ENCODE peak calls at places on chromosome 3, in six cellular contexts. One of them, this sample, is unnamed.

GRCh38 chr3:108403921-108404320 is 106.5 kb downstream of the MYH15 start:
- DNase-seq in heart left ventricle: no peak
- DNase-seq in HepG2: no peak
- DNase-seq in A673: no peak
- DNase-seq in K562: no peak
- DNase-seq in Peyer's patch: no peak
- DNase-seq in this sample: no peak

GRCh38 chr3:130517541-130517940 is 564 bp downstream of the COL6A6 start:
- DNase-seq in heart left ventricle: no peak
- DNase-seq in HepG2: no peak
- DNase-seq in A673: no peak
- DNase-seq in K562: no peak
- DNase-seq in Peyer's patch: no peak
- DNase-seq in this sample: no peak

GRCh38 chr3:85726241-85726640 is 767.5 kb downstream of the CADM2 start:
- DNase-seq in heart left ventricle: no peak
- DNase-seq in HepG2: peak
- DNase-seq in A673: no peak
- DNase-seq in K562: no peak
- DNase-seq in Peyer's patch: no peak
- DNase-seq in this sample: no peak

GRCh38 chr3:182490601-182491485 is 302.5 kb upstream of the ATP11B start:
- DNase-seq in heart left ventricle: no peak
- DNase-seq in HepG2: peak
- DNase-seq in A673: peak
- DNase-seq in K562: peak
- DNase-seq in Peyer's patch: no peak
- DNase-seq in this sample: no peak

GRCh38 chr3:140863481-140864084 is 78.1 kb upstream of the SLC25A36 start:
- DNase-seq in heart left ventricle: peak
- DNase-seq in HepG2: peak
- DNase-seq in A673: peak
- DNase-seq in K562: peak
- DNase-seq in Peyer's patch: no peak
- DNase-seq in this sample: peak

GRCh38 chr3:7000501-7000900 is 139.6 kb downstream of the GRM7 start:
- DNase-seq in heart left ventricle: no peak
- DNase-seq in HepG2: no peak
- DNase-seq in A673: no peak
- DNase-seq in K562: no peak
- DNase-seq in Peyer's patch: no peak
- DNase-seq in this sample: no peak

GRCh38 chr3:119085070-119085439 is 50.4 kb upstream of the IGSF11 start:
- DNase-seq in heart left ventricle: no peak
- DNase-seq in HepG2: no peak
- DNase-seq in A673: no peak
- DNase-seq in K562: no peak
- DNase-seq in Peyer's patch: no peak
- DNase-seq in this sample: no peak

GRCh38 chr3:23999012-23999641 is 54.0 kb downstream of the NR1D2 start:
- DNase-seq in heart left ventricle: peak
- DNase-seq in HepG2: peak
- DNase-seq in A673: peak
- DNase-seq in K562: peak
- DNase-seq in Peyer's patch: peak
- DNase-seq in this sample: peak

GRCh38 chr3:100915706-100916105 is 77.5 kb downstream of the ABI3BP start:
- DNase-seq in heart left ventricle: no peak
- DNase-seq in HepG2: no peak
- DNase-seq in A673: no peak
- DNase-seq in K562: no peak
- DNase-seq in Peyer's patch: no peak
- DNase-seq in this sample: no peak

GRCh38 chr3:44208086-44208485 is 33.6 kb upstream of the TOPAZ1 start:
- DNase-seq in heart left ventricle: no peak
- DNase-seq in HepG2: no peak
- DNase-seq in A673: peak
- DNase-seq in K562: no peak
- DNase-seq in Peyer's patch: no peak
- DNase-seq in this sample: no peak

GRCh38 chr3:158395421-158395820 is 175.6 kb upstream of the MLF1 start:
- DNase-seq in heart left ventricle: no peak
- DNase-seq in HepG2: no peak
- DNase-seq in A673: no peak
- DNase-seq in K562: no peak
- DNase-seq in Peyer's patch: no peak
- DNase-seq in this sample: no peak

GRCh38 chr3:48507256-48508061 is 3.5 kb upstream of the SHISA5 start:
- DNase-seq in heart left ventricle: peak
- DNase-seq in HepG2: peak
- DNase-seq in A673: peak
- DNase-seq in K562: peak
- DNase-seq in Peyer's patch: peak
- DNase-seq in this sample: peak

DNA sequence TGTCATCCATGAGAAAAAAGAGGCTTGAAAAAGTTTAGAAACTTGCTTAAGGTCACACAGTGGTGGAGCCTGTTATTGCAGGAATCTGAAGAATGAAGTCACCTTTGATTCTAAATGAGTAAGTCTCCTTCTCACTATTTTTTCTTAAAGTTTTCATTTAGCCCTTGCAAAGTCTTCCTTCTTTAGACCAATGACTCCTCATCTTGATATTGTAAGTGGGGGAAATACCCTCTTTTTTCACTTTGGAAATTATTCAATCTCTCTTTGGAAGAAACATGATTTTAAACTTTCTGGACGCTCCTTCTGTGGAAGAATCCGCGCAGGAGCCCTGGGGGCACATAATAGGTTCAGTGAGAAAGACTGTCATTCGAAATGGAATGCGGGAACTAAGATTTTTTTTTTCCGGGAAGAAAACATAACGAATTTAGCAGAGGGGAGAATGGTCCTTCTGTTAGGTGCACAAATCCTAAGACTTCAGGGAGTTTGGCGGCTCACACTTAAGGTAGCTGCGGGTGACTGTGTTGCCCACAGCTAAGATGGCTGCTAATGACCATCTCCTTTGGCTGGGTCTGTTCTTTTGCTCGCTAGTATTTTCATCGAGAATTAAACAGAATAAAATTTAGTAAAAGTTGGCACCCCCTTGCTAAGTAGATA is 614 bp upstream of the SLMAP start:
- DNase-seq in heart left ventricle: no peak
- DNase-seq in HepG2: peak
- DNase-seq in A673: peak
- DNase-seq in K562: peak
- DNase-seq in Peyer's patch: peak
- DNase-seq in this sample: peak
- TF ChIP-seq CTCF in heart left ventricle: no peak
- TF ChIP-seq CTCF in HepG2: no peak
- TF ChIP-seq CTCF in A673: no peak
- TF ChIP-seq CTCF in K562: peak
- TF ChIP-seq CTCF in Peyer's patch: no peak
- TF ChIP-seq CTCF in this sample: no peak

GRCh38 chr3:150411971-150412370 is 3.9 kb downstream of the TSC22D2 start:
- DNase-seq in heart left ventricle: no peak
- DNase-seq in HepG2: no peak
- DNase-seq in A673: no peak
- DNase-seq in K562: no peak
- DNase-seq in Peyer's patch: no peak
- DNase-seq in this sample: no peak

GRCh38 chr3:150414273-150414672 is 6.2 kb downstream of the TSC22D2 start:
- DNase-seq in heart left ventricle: peak
- DNase-seq in HepG2: peak
- DNase-seq in A673: peak
- DNase-seq in K562: no peak
- DNase-seq in Peyer's patch: no peak
- DNase-seq in this sample: no peak

GRCh38 chr3:150411106-150411460 is 3.0 kb downstream of the TSC22D2 start:
- DNase-seq in heart left ventricle: no peak
- DNase-seq in HepG2: no peak
- DNase-seq in A673: no peak
- DNase-seq in K562: no peak
- DNase-seq in Peyer's patch: no peak
- DNase-seq in this sample: no peak

GRCh38 chr3:150412599-150413069 is 4.5 kb downstream of the TSC22D2 start:
- DNase-seq in heart left ventricle: no peak
- DNase-seq in HepG2: peak
- DNase-seq in A673: no peak
- DNase-seq in K562: no peak
- DNase-seq in Peyer's patch: no peak
- DNase-seq in this sample: no peak

GRCh38 chr3:150414989-150415388 is 6.9 kb downstream of the TSC22D2 start:
- DNase-seq in heart left ventricle: no peak
- DNase-seq in HepG2: no peak
- DNase-seq in A673: no peak
- DNase-seq in K562: no peak
- DNase-seq in Peyer's patch: no peak
- DNase-seq in this sample: no peak
- H3K27ac ChIP-seq in heart left ventricle: no peak
- H3K27ac ChIP-seq in HepG2: no peak
- H3K27ac ChIP-seq in A673: no peak
- H3K27ac ChIP-seq in K562: peak
- H3K27ac ChIP-seq in Peyer's patch: no peak
- H3K27ac ChIP-seq in this sample: no peak

GRCh38 chr3:11642455-11643162 is 1.1 kb downstream of the VGLL4 start:
- DNase-seq in heart left ventricle: peak
- DNase-seq in HepG2: peak
- DNase-seq in A673: peak
- DNase-seq in K562: peak
- DNase-seq in Peyer's patch: peak
- DNase-seq in this sample: peak

GRCh38 chr3:11640009-11640673 is 3.6 kb downstream of the VGLL4 start:
- DNase-seq in heart left ventricle: no peak
- DNase-seq in HepG2: no peak
- DNase-seq in A673: no peak
- DNase-seq in K562: no peak
- DNase-seq in Peyer's patch: no peak
- DNase-seq in this sample: no peak

GRCh38 chr3:11641683-11642407 is 1.9 kb downstream of the VGLL4 start:
- DNase-seq in heart left ventricle: no peak
- DNase-seq in HepG2: no peak
- DNase-seq in A673: peak
- DNase-seq in K562: peak
- DNase-seq in Peyer's patch: no peak
- DNase-seq in this sample: no peak

GRCh38 chr3:11641316-11641682 is 2.4 kb downstream of the VGLL4 start:
- DNase-seq in heart left ventricle: no peak
- DNase-seq in HepG2: no peak
- DNase-seq in A673: no peak
- DNase-seq in K562: no peak
- DNase-seq in Peyer's patch: no peak
- DNase-seq in this sample: no peak

DNA sequence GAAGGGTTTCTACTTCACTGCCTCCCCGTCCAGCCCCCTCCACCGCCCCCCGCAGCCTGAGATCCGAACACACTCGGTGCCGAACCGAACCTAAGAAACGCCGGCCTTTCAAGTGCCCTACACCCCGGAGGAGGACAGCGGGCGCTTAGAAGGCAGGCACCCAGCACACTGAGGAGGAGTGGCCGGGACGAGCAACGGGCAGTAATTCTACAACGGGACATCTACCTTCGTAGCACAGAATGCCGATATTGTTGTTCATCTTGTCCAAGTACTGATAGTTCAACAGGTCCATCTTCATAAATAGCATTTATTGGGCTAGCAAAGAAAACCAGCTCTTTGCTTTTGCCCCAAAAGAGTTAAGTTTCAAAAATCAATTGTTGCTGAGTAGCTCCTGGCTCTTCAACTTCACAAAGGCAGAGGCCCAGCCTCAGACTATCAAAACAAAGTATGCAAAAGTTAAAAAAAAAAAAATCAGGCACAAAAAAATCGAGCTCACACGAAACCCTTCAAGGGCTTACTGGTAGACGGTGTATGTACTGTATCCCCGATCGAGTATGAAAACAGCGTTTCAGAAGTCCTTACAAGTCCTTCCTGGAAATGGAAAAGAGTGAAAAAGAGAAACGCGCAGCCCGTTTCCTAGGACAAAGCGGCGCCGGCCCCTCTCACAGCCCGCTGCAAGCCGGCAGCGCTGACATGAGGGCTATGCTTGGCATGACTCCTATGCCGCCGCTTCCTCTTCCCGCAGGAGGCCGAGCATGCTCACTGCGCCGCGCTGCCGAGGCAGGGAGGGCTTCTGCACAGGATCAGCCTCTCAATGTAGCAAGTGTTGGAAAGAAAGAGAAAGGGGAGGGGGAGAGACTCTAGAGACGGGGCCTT is at the start of gene VGLL4:
- DNase-seq in heart left ventricle: peak
- DNase-seq in HepG2: peak
- DNase-seq in A673: peak
- DNase-seq in K562: peak
- DNase-seq in Peyer's patch: peak
- DNase-seq in this sample: peak
- TF ChIP-seq CTCF in heart left ventricle: no peak
- TF ChIP-seq CTCF in HepG2: peak
- TF ChIP-seq CTCF in A673: peak
- TF ChIP-seq CTCF in K562: peak
- TF ChIP-seq CTCF in Peyer's patch: no peak
- TF ChIP-seq CTCF in this sample: no peak

GRCh38 chr3:152382312-152383135 is 113.8 kb downstream of the MBNL1 start:
- DNase-seq in heart left ventricle: no peak
- DNase-seq in HepG2: no peak
- DNase-seq in A673: peak
- DNase-seq in K562: no peak
- DNase-seq in Peyer's patch: no peak
- DNase-seq in this sample: no peak
- H3K27ac ChIP-seq in heart left ventricle: peak
- H3K27ac ChIP-seq in HepG2: peak
- H3K27ac ChIP-seq in A673: peak
- H3K27ac ChIP-seq in K562: peak
- H3K27ac ChIP-seq in Peyer's patch: peak
- H3K27ac ChIP-seq in this sample: peak

GRCh38 chr3:73950781-73951180 is 326.0 kb upstream of the PDZRN3 start:
- DNase-seq in heart left ventricle: no peak
- DNase-seq in HepG2: no peak
- DNase-seq in A673: no peak
- DNase-seq in K562: no peak
- DNase-seq in Peyer's patch: no peak
- DNase-seq in this sample: no peak
- TF ChIP-seq CTCF in heart left ventricle: no peak
- TF ChIP-seq CTCF in HepG2: no peak
- TF ChIP-seq CTCF in A673: no peak
- TF ChIP-seq CTCF in K562: no peak
- TF ChIP-seq CTCF in Peyer's patch: no peak
- TF ChIP-seq CTCF in this sample: no peak